ENCODE peak calls at places on chromosomes 16 and 17, in four cellular contexts. D is ovary, F is tibial nerve, M is SJSA1. G is an unnamed sample.
A peak's percentile ranks its signal among the peaks of the same experiment; 100 is the strongest.

GRCh38 chr16:29824589-29825144 is 4.4 kb downstream of the MVP start:
- DNase-seq in D (peak; percentile 41), F (no peak), M (no peak), G (no peak)

GRCh38 chr17:56203430-56203829 is 50.2 kb downstream of the ANKFN1 start:
- DNase-seq in D (no peak), F (no peak), M (no peak), G (no peak)

GRCh38 chr17:72136692-72137550 is 16.1 kb downstream of the SOX9 start:
- DNase-seq in D (no peak), F (no peak), M (no peak), G (no peak)

GRCh38 chr16:29820271-29820701 is at the start of gene MVP:
- DNase-seq in D (peak; percentile 74), F (peak; percentile 62), M (peak; percentile 52), G (no peak)

GRCh38 chr17:36862116-36862920 is 75.0 kb upstream of the LHX1 start:
- DNase-seq in D (no peak), F (no peak), M (no peak), G (no peak)

GRCh38 chr17:67671492-67671891 is 46.2 kb upstream of the NOL11 start:
- DNase-seq in D (no peak), F (no peak), M (no peak), G (no peak)

GRCh38 chr17:8629371-8630226 is 926 bp downstream of the MYH10 start:
- DNase-seq in D (peak; percentile 57), F (no peak), M (no peak), G (no peak)

GRCh38 chr16:54242199-54242598 is 44.4 kb downstream of the IRX3 start:
- DNase-seq in D (no peak), F (no peak), M (no peak), G (no peak)

GRCh38 chr16:10923146-10923649 is 19.1 kb downstream of the DEXI start:
- DNase-seq in D (no peak), F (no peak), M (no peak), G (no peak)

GRCh38 chr16:9797306-9797705 is 384.9 kb downstream of the GRIN2A start:
- DNase-seq in D (no peak), F (no peak), M (no peak), G (no peak)

GRCh38 chr16:51243836-51244483 is 92.9 kb upstream of the SALL1 start:
- DNase-seq in D (no peak), F (no peak), M (no peak), G (no peak)

GRCh38 chr16:74083582-74083981 is 213.0 kb upstream of the PSMD7 start:
- DNase-seq in D (no peak), F (no peak), M (no peak), G (no peak)

GRCh38 chr17:45783593-45784292 is 377 bp upstream of the CRHR1 start:
- DNase-seq in D (peak; percentile 24), F (no peak), M (no peak), G (peak; percentile 77)

GRCh38 chr17:28385037-28385797 is 13.7 kb downstream of the SARM1 start:
- DNase-seq in D (no peak), F (no peak), M (no peak), G (no peak)
- H3K4me3 ChIP-seq in D (peak overlapping the region; percentile 20), F (peak overlapping the region; percentile 3), M (no peak overlapping the region), G (peak overlapping the region; percentile 40)

DNA sequence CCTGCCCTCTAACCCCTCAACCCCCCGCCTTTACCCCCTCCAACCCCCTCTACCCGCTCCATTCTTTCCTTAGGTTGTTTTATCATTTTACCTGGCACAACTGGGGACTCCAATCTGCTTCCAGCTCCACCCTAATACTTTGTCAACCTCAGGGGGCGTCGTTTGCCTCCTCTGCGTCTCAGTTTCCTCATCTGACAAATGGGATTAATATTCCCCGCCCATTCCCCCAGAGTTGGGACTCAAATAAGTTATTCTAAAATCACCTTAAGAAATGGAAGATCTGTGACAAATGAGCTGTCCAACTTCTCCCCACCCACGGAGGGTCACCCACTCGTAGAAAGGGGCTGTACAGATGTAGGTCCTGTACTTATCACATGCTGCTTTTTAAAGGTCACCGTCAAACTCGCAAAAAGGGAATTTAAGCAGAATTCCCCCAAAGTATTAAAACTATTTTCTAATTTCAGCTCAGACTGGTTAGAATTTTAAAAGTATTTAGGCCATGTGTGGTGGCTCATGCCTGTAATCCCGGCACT is 40.6 kb upstream of the CPNE2 start:
- DNase-seq in D (no peak), F (no peak), M (no peak), G (no peak)
- H3K27me3 ChIP-seq in D (no peaks in the 10 kb centered on the region), F (no peaks in the 10 kb centered on the region), M (no peaks in the 10 kb centered on the region), G (no peaks in the 10 kb centered on the region)

DNA sequence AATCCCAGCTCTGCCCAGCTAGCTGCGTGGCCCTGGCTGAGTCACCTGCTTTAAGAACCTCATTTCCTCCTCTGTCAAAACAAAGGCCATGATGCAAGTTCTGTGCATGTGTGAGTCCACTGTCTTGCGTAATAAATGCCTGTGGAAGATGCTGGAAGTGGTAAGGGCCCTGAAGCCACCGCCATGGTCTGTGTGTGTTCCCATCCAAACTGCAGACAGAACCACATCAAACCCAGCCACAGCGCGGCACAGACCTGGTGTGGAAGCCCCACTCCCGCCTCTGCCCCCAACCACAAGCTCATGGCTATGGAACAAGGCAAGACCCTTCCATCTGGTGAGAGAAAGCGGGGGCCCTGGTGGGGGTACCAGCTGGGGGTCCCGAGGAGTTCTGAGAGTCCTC is 26.0 kb downstream of the NECAB2 start:
- DNase-seq in D (no peak), F (peak; percentile 8), M (no peak), G (no peak)
- H3K4me3 ChIP-seq in D (no peak overlapping the region), F (no peak overlapping the region), M (no peak overlapping the region), G (no peak overlapping the region)

GRCh38 chr16:31528726-31529397 is 1.2 kb downstream of the AHSP start:
- DNase-seq in D (peak; percentile 23), F (no peak), M (no peak), G (no peak)
- H3K27me3 ChIP-seq in D (no peaks in the 10 kb centered on the region), F (peaks cover 21% of the 10 kb centered on the region), M (peaks cover 17% of the 10 kb centered on the region), G (peaks cover 65% of the 10 kb centered on the region)

GRCh38 chr17:75109047-75109406 is 742 bp upstream of the ARMC7 start:
- DNase-seq in D (no peak), F (no peak), M (no peak), G (no peak)
- H3K4me3 ChIP-seq in D (peak overlapping the region; percentile 72), F (peak overlapping the region; percentile 52), M (peak overlapping the region; percentile 50), G (peak overlapping the region; percentile 97)

GRCh38 chr16:835373-835772 is 34.8 kb upstream of the GNG13 start:
- DNase-seq in D (no peak), F (no peak), M (no peak), G (no peak)
- H3K27me3 ChIP-seq in D (no peaks in the 10 kb centered on the region), F (peaks cover 45% of the 10 kb centered on the region), M (peaks cover 9% of the 10 kb centered on the region), G (no peaks in the 10 kb centered on the region)

DNA sequence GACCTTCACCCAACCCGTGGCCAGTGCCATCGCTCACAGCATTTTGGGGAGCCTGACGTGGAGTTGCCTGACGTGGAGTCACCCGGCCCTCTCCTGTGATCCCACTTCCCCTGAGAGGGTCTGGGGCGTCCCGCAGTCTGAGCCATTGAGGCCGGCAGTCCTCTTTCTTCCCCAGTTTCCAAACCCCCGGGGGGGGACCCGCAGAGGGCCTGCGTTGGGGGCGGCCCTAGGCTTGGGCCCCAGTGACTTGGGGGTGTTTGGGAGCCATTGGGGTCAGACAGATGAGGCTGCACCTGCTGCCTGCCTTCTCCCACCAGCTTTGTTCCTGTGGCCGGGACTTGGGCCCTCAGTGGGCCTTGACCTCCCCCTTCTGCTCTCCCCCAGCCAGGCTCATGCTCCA is 1.7 kb downstream of the RHOT2 start:
- DNase-seq in D (no peak), F (no peak), M (no peak), G (no peak)
- H3K4me3 ChIP-seq in D (no peak overlapping the region), F (no peak overlapping the region), M (peak overlapping the region; percentile 80), G (no peak overlapping the region)

GRCh38 chr16:56119138-56119537 is 72.2 kb upstream of the GNAO1 start:
- DNase-seq in D (no peak), F (no peak), M (no peak), G (no peak)

GRCh38 chr16:56122251-56122650 is 69.0 kb upstream of the GNAO1 start:
- DNase-seq in D (no peak), F (no peak), M (no peak), G (no peak)

GRCh38 chr16:56120447-56121155 is 70.7 kb upstream of the GNAO1 start:
- DNase-seq in D (no peak), F (no peak), M (no peak), G (no peak)

GRCh38 chr16:56116577-56116964 is 74.7 kb upstream of the GNAO1 start:
- DNase-seq in D (no peak), F (no peak), M (no peak), G (no peak)

GRCh38 chr16:56121156-56121500 is 70.2 kb upstream of the GNAO1 start:
- DNase-seq in D (no peak), F (no peak), M (no peak), G (no peak)
- H3K27me3 ChIP-seq in D (no peaks in the 10 kb centered on the region), F (no peaks in the 10 kb centered on the region), M (no peaks in the 10 kb centered on the region), G (no peaks in the 10 kb centered on the region)

DNA sequence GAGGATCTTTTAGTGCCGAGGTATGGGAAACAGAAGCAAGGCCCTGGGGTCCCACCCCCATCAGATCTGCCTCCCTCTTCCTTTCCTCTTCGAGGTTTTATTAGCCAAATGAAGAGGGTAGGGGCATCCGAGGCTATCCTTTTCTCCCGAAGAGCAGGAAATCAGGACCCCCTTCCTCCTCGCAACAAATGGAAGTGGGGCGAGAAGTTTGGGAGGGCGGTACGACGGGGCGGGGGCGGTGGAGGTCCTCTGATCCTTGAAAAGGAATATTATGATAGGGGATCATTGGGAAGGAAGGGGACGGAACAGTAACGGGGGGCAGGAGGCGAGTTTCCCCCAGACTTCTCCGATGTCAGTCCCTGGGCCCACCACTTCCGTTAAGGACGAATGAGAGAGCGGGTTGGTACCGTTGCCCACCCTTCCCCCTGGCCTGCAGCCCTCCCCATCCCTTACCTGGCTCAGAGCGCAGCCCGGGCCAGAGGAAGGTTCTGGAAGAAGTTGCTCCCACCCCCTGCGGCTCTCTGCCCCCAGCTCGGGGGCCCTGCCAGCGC is 309 bp downstream of the FOXJ1 start:
- DNase-seq in D (no peak), F (no peak), M (no peak), G (no peak)
- H3K4me3 ChIP-seq in D (peak overlapping the region; percentile 36), F (peak overlapping the region; percentile 27), M (peak overlapping the region; percentile 33), G (peak overlapping the region; percentile 66)